ENCODE peak calls at places on chromosomes 13 and 19, in ten cellular contexts. T, C, G, Q, O, S, P, R, V and D are unnamed samples.

GRCh38 chr13:47250141-47250540 is 353.3 kb upstream of the HTR2A start:
- DNase-seq in O (peak; percentile 91), T (no peak), V (no peak), Q (peak; percentile 71), C (no peak), S (peak; percentile 43), R (no peak), P (peak; percentile 63), G (peak; percentile 85), D (no peak)

GRCh38 chr19:17706750-17707181 is 12.5 kb upstream of the MAP1S start:
- DNase-seq in V (peak; percentile 95), R (peak; percentile 89), G (peak; percentile 60), O (peak; percentile 30), T (peak; percentile 86), S (peak; percentile 19), C (no peak), P (no peak), Q (no peak), D (no peak)

GRCh38 chr13:27915301-27916207 is 4.2 kb upstream of the PDX1 start:
- DNase-seq in Q (peak; percentile 54), R (peak; percentile 39), T (no peak), C (no peak), S (no peak), P (peak; percentile 35), O (no peak), G (no peak), V (no peak), D (no peak)

GRCh38 chr19:14432817-14433453 is at the start of gene PKN1:
- DNase-seq in P (no peak), C (peak; percentile 84), Q (peak; percentile 46), T (peak; percentile 91), V (peak; percentile 90), R (peak; percentile 86), O (no peak), S (peak; percentile 36), G (peak; percentile 75), D (peak; percentile 71)

GRCh38 chr13:42561752-42562467 is 12.0 kb upstream of the TNFSF11 start:
- DNase-seq in O (no peak), Q (peak; percentile 42), P (no peak), V (no peak), T (no peak), S (no peak), C (no peak), G (no peak), R (no peak), D (no peak)

GRCh38 chr13:105702441-105702840 is 833.0 kb downstream of the EFNB2 start:
- DNase-seq in G (no peak), T (no peak), O (no peak), V (no peak), R (no peak), Q (no peak), C (no peak), S (peak; percentile 1), P (no peak), D (no peak)

GRCh38 chr19:43784251-43784980 is 3.6 kb upstream of the KCNN4 start:
- DNase-seq in T (no peak), C (peak; percentile 74), Q (peak; percentile 87), R (no peak), G (peak; percentile 92), V (peak; percentile 87), P (peak; percentile 88), O (peak; percentile 83), S (peak; percentile 83), D (peak; percentile 68)

GRCh38 chr19:46446021-46446420 is 17.3 kb upstream of the PNMA8C start:
- DNase-seq in T (no peak), V (no peak), P (no peak), S (no peak), R (no peak), O (no peak), C (no peak), G (no peak), Q (no peak), D (no peak)

GRCh38 chr19:19320362-19321142 is at the start of the genes MAU2 and SUGP1:
- DNase-seq in T (peak; percentile 96), O (peak; percentile 80), Q (peak; percentile 93), P (peak; percentile 90), S (peak; percentile 92), G (peak; percentile 97), C (peak; percentile 95), R (peak; percentile 89), V (peak; percentile 93), D (peak; percentile 92)

DNA sequence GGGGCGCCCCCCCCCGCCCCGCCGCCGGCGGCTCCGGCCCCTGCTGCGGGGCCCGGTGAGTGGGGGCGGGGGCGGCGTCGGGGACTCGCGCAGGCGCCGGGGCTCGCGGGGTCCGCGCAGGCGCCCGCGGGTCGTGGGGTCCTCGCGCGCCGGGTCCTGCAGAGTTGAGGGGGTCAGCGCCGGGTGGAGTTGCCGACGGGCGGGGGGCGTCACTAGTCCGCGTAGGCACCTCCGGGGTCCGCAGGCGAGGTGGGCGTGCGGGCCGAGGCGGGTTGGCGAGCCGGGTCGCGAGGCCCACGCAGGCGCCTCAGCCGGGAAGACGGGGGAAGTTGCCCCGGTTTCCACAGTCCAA is 365 bp downstream of the PPP6R1 start:
- DNase-seq in O (peak; percentile 14), V (peak; percentile 72), P (no peak), R (no peak), G (peak; percentile 52), S (no peak), T (peak; percentile 42), Q (no peak), C (peak; percentile 65), D (peak; percentile 52)
- H3K4me1 ChIP-seq in O (peaks cover 33% of the 10 kb centered on the region), V (peaks cover 53% of the 10 kb centered on the region), P (peaks cover 28% of the 10 kb centered on the region), R (peaks cover 21% of the 10 kb centered on the region), G (peaks cover 26% of the 10 kb centered on the region), S (peaks cover 3% of the 10 kb centered on the region), T (peaks cover 20% of the 10 kb centered on the region), Q (peaks cover 45% of the 10 kb centered on the region), C (peaks cover 25% of the 10 kb centered on the region), D (peaks cover 58% of the 10 kb centered on the region)

DNA sequence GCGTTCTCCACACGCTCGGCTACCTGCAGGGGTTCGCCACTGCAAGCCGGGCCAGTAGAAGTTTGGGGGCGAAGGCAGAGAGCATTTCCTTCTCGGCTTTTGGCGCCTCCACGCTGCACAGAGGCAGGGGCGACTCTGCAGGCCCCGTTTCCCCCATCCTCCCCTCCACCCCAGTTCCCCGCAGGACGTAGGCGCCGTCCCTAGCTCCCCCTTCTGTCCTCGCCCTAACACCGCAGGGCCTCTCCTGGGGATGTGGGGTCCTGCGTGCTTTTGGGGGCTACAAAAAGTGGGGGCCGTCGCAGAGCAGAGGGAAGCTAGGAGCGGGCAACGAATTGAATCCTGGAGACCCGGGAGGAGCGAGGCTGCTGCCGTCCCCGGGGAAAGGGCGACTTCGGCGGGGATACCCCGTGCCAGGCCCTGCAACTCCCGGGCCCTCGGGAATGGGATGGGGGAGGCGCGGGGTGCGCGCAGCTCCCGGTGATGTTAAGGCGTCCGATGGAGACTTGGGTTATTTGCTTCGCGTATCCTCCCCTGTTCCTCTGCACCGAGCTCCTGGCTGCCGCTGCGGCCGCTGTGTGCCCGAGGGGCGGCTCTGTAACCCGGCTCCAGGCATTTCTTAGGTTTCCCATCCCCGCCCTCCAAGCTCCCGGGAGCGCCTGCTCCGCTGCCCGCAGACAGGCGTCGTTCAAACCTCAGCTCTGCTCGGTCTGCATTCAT is 255.9 kb upstream of the SOX21 start:
- DNase-seq in G (peak; percentile 24), Q (no peak), S (peak; percentile 7), T (peak; percentile 86), P (no peak), C (peak; percentile 36), V (no peak), R (peak; percentile 83), O (no peak), D (no peak)
- TF ChIP-seq EZH2 in G (peak; percentile 13), Q (no peak), S (peak; percentile 25), T (peak; percentile 29), P (peak; percentile 54), C (no peak), V (no peak), R (no peak), O (peak; percentile 68), D (no peak)

DNA sequence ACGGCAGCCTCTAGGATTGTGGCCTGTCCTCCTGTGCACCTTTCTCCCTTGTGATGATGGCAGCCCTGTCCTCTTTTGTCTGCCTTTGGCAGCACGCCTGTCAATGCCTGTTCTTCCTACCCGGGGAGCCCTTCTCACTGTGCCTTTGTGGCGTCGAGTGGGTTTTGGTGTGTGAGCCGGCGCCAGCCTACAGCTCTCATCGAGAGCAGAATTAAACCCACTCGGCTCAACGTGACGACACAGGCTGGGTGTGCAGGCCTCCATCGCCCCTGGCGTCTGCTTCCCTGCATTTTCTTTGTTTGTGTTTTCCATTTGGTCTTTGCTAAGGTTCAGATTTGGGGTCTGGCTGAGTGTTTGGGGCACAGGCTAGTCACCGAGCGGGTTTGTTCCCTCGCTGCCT is 34.4 kb downstream of the AP1M1 start:
- DNase-seq in G (no peak), R (no peak), V (no peak), T (no peak), C (no peak), P (no peak), O (no peak), Q (no peak), S (no peak), D (no peak)
- H3K9me3 ChIP-seq in G (no peaks in the 10 kb centered on the region), R (no peaks in the 10 kb centered on the region), V (no peaks in the 10 kb centered on the region), T (no peaks in the 10 kb centered on the region), C (no peaks in the 10 kb centered on the region), P (no peaks in the 10 kb centered on the region), O (no peaks in the 10 kb centered on the region), Q (no peaks in the 10 kb centered on the region), S (no peaks in the 10 kb centered on the region), D (no peaks in the 10 kb centered on the region)

GRCh38 chr19:40627486-40628279 is 26.5 kb downstream of the LTBP4 start:
- DNase-seq in S (no peak), C (no peak), O (no peak), P (no peak), R (no peak), T (no peak), G (no peak), V (no peak), Q (no peak), D (no peak)

GRCh38 chr19:40633207-40633606 is 32.0 kb downstream of the LTBP4 start:
- DNase-seq in G (peak; percentile 55), O (peak; percentile 77), C (no peak), R (no peak), P (no peak), Q (peak; percentile 89), S (peak; percentile 48), T (no peak), V (no peak), D (no peak)

GRCh38 chr19:40629346-40629745 is 28.2 kb downstream of the LTBP4 start:
- DNase-seq in P (no peak), O (no peak), C (no peak), V (no peak), S (no peak), T (no peak), R (no peak), G (no peak), Q (no peak), D (no peak)

GRCh38 chr19:40630571-40631160 is 29.5 kb downstream of the LTBP4 start:
- DNase-seq in R (no peak), Q (no peak), V (no peak), G (no peak), O (no peak), P (no peak), T (no peak), C (no peak), S (no peak), D (no peak)

DNA sequence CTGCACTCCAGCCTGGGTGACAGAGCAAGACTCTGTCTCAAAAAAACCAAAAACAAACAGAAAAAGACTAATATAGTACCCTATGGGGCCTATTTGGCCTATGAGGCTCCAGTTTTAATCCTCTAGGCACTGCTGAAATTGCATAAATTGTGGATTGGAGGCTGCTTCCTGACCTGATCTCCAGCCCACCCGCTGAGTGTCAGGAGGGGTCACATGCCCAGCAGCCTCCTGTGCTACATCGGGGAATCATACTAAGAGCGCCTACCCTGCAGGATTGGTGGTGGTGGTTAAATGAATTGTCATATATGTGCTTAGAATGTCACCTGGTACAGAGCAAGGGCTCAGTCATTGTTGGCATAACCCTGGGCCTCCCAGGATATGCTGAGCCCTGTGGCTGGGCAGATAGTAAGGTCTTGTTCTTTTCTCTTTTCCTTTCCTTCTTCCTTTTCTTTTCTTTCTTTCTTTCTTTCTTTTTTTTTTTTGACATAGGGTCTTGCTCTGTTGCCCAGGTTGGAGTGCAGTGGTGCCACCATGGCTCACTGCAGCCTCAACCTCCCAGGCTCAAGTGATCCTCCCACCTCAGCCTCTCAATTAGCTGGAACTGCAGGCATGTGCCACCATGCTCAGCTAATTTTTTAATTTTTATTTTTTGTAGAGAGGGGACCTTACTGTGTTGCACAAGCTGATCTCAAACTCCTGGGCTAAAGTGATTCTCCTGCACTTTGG is 31.3 kb downstream of the LTBP4 start:
- DNase-seq in G (no peak), C (no peak), S (no peak), O (no peak), R (no peak), T (peak; percentile 29), V (no peak), Q (peak; percentile 3), P (no peak), D (no peak)
- H3K4me1 ChIP-seq in G (peaks cover 15% of the 10 kb centered on the region), C (peaks cover 3% of the 10 kb centered on the region), S (peaks cover 3% of the 10 kb centered on the region), O (peaks cover 16% of the 10 kb centered on the region), R (peaks cover 3% of the 10 kb centered on the region), T (peaks cover 9% of the 10 kb centered on the region), V (peaks cover 18% of the 10 kb centered on the region), Q (peaks cover 22% of the 10 kb centered on the region), P (no peaks in the 10 kb centered on the region), D (no peaks in the 10 kb centered on the region)